ENCODE peak calls at places on chromosomes 12 and 14, in seven cellular contexts. L is cardiac fibroblast; E is GOT3; U is HTR-8/SVneo; M is effector memory CD8-positive, alpha-beta T cell; K is thyroid gland; Y is stimulated activated CD4-positive, alpha-beta T cell treated with anti-CD3 and anti-CD28 coated beads, Interleukin-2, amount 100 ng/mL, for 48 hours. S is an unnamed sample.

GRCh38 chr12:1104088-1104800 is 113.2 kb downstream of the ERC1 start:
- DNase-seq in L (no peak), M (no peak), U (no peak), E (no peak), K (peak), Y (no peak), S (no peak)

GRCh38 chr14:61342486-61342885 is 21.1 kb downstream of the PRKCH start:
- DNase-seq in E (no peak), U (no peak), M (peak), Y (peak), L (no peak), K (peak), S (peak)

GRCh38 chr12:93563807-93564538 is 8.5 kb upstream of the SOCS2 start:
- DNase-seq in M (no peak), Y (no peak), U (no peak), E (no peak), K (no peak), L (peak), S (no peak)

GRCh38 chr12:56927281-56927680 is 6.9 kb downstream of the SDR9C7 start:
- DNase-seq in U (no peak), E (no peak), L (no peak), M (no peak), Y (no peak), K (no peak), S (no peak)

GRCh38 chr12:47828967-47829482 is 9.3 kb upstream of the HDAC7 start:
- DNase-seq in Y (no peak), K (peak), U (peak), L (peak), E (no peak), M (no peak), S (peak)

GRCh38 chr12:59651230-59651920 is 55.5 kb downstream of the SLC16A7 start:
- DNase-seq in U (peak), E (no peak), L (peak), Y (no peak), K (no peak), M (no peak), S (no peak)

GRCh38 chr14:100303179-100303578 is 3.1 kb downstream of the SLC25A29 start:
- DNase-seq in U (peak), M (no peak), E (no peak), Y (no peak), K (no peak), L (peak), S (no peak)

GRCh38 chr12:131210506-131211278 is 257.0 kb downstream of the ADGRD1 start:
- DNase-seq in M (no peak), U (no peak), Y (no peak), L (no peak), E (no peak), K (no peak), S (no peak)

GRCh38 chr12:53489242-53489915 is 9.9 kb downstream of the MAP3K12 start:
- DNase-seq in E (no peak), Y (no peak), K (no peak), U (no peak), M (no peak), L (no peak), S (no peak)

GRCh38 chr12:560666-561065 is 100.9 kb downstream of the B4GALNT3 start:
- DNase-seq in K (no peak), M (no peak), E (no peak), U (no peak), L (no peak), Y (no peak), S (no peak)

GRCh38 chr12:24134092-24134491 is 184.6 kb upstream of the SOX5 start:
- DNase-seq in Y (no peak), M (no peak), E (no peak), L (no peak), U (no peak), K (no peak), S (no peak)

GRCh38 chr12:93167841-93168492 is 209.8 kb upstream of the NUDT4 start:
- DNase-seq in K (peak), Y (peak), E (no peak), M (no peak), L (peak), U (no peak), S (no peak)

GRCh38 chr12:84305144-84305543 is 607.5 kb downstream of the SLC6A15 start:
- DNase-seq in E (no peak), M (no peak), K (no peak), U (no peak), Y (no peak), L (no peak), S (no peak)

GRCh38 chr14:80100681-80101080 is 110.6 kb downstream of the DIO2 start:
- DNase-seq in K (no peak), M (no peak), L (no peak), E (no peak), U (no peak), Y (no peak), S (no peak)

GRCh38 chr12:87814625-87815024 is 214.6 kb downstream of the C12orf50 start:
- DNase-seq in Y (no peak), E (no peak), M (no peak), K (no peak), L (peak), U (no peak), S (no peak)

GRCh38 chr12:67515679-67516363 is 132.7 kb upstream of the DYRK2 start:
- DNase-seq in M (peak), U (no peak), E (no peak), Y (no peak), K (no peak), L (no peak), S (no peak)

GRCh38 chr14:100417466-100417865 is 94.3 kb downstream of the SLC25A47 start:
- DNase-seq in Y (no peak), L (peak), M (no peak), U (peak), E (peak), K (no peak), S (no peak)

S was measured in uterus.